ENCODE peak calls at places on chromosomes 12 and 14, in five cellular contexts. G, J, T, L and Y are unnamed samples.

GRCh38 chr12:95085612-95086011 is 12.2 kb upstream of the NR2C1 start:
- DNase-seq in G (no peak), J (no peak), T (no peak), L (no peak), Y (no peak)

GRCh38 chr14:24238527-24239037 is 3.8 kb downstream of the TINF2 start:
- DNase-seq in G (no peak), J (no peak), T (no peak), L (no peak), Y (no peak)

GRCh38 chr12:131380961-131381705 is 329.8 kb upstream of the SFSWAP start:
- DNase-seq in G (no peak), J (no peak), T (no peak), L (no peak), Y (no peak)

GRCh38 chr14:22538671-22539228 is 50.3 kb downstream of the DAD1 start:
- DNase-seq in G (no peak), J (no peak), T (no peak), L (no peak), Y (no peak)

GRCh38 chr14:71361335-71361734 is 454.1 kb downstream of the PCNX1 start:
- DNase-seq in G (no peak), J (peak; percentile 38), T (no peak), L (no peak), Y (no peak)

GRCh38 chr12:11927311-11927935 is 143.3 kb upstream of the BCL2L14 start:
- DNase-seq in G (no peak), J (no peak), T (no peak), L (no peak), Y (no peak)

GRCh38 chr12:119835068-119835467 is 42.1 kb downstream of the CIT start:
- DNase-seq in G (peak; percentile 18), J (no peak), T (no peak), L (no peak), Y (no peak)

GRCh38 chr14:92874961-92875360 is 48.0 kb upstream of the CHGA start:
- DNase-seq in G (no peak), J (no peak), T (no peak), L (no peak), Y (no peak)

GRCh38 chr12:120043421-120043820 is 54.4 kb downstream of the BICDL1 start:
- DNase-seq in G (no peak), J (no peak), T (no peak), L (no peak), Y (no peak)

GRCh38 chr12:104704224-104704623 is 247.5 kb downstream of the CHST11 start:
- DNase-seq in G (no peak), J (no peak), T (no peak), L (no peak), Y (no peak)

GRCh38 chr12:53046655-53047220 is 3.1 kb upstream of the TNS2 start:
- DNase-seq in G (peak; percentile 66), J (no peak), T (peak; percentile 84), L (peak; percentile 84), Y (no peak)

GRCh38 chr14:103518416-103519042 is 4.1 kb downstream of the CKB start:
- DNase-seq in G (peak; percentile 67), J (peak; percentile 69), T (peak; percentile 76), L (no peak), Y (no peak)

GRCh38 chr14:57402173-57402852 is 11.9 kb downstream of the NAA30 start:
- DNase-seq in G (no peak), J (no peak), T (no peak), L (no peak), Y (no peak)

GRCh38 chr14:74135386-74135785 is 50.6 kb downstream of the LIN52 start:
- DNase-seq in G (no peak), J (no peak), T (no peak), L (no peak), Y (no peak)

GRCh38 chr12:132462778-132463177 is 27.2 kb upstream of the FBRSL1 start:
- DNase-seq in G (no peak), J (no peak), T (no peak), L (no peak), Y (no peak)

GRCh38 chr12:50508420-50508819 is 3.6 kb downstream of the DIP2B start:
- DNase-seq in G (no peak), J (no peak), T (no peak), L (no peak), Y (no peak)

GRCh38 chr14:100528962-100529560 is 58.2 kb downstream of the BEGAIN start:
- DNase-seq in G (no peak), J (no peak), T (no peak), L (peak; percentile 29), Y (no peak)

GRCh38 chr12:124451637-124452243 is 115.7 kb downstream of the NCOR2 start:
- DNase-seq in G (no peak), J (no peak), T (no peak), L (no peak), Y (no peak)

GRCh38 chr12:89456565-89456964 is 68.0 kb downstream of the GALNT4 start:
- DNase-seq in G (no peak), J (no peak), T (no peak), L (no peak), Y (no peak)
- H3K4me3 ChIP-seq in G (no peak overlapping the region), J (no peak overlapping the region), T (no peak overlapping the region), L (no peak overlapping the region), Y (no peak overlapping the region)

DNA sequence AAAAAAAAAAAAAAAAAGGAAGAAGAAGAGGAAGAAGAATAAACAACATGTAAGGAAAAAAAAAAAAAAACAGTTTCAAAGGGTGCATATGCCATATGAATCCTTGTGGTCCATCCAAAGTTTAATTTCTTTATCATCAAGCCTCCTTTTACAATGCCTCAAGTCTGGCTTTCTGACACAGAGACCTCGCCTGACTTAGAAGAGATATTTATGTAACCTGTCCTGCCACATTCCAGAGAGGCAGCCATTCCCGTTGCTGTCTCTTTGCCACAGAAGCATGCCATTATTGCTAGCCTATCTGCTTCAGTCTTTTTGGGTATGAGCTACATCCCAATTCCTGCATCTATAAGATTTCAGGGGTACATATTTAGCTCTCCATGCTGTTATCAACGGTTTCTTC is 596.7 kb upstream of the ATP2B1 start:
- DNase-seq in G (no peak), J (no peak), T (no peak), L (no peak), Y (no peak)
- H3K27ac ChIP-seq in G (no peak overlapping the region), J (no peak overlapping the region), T (no peak overlapping the region), L (no peak overlapping the region), Y (no peak overlapping the region)

DNA sequence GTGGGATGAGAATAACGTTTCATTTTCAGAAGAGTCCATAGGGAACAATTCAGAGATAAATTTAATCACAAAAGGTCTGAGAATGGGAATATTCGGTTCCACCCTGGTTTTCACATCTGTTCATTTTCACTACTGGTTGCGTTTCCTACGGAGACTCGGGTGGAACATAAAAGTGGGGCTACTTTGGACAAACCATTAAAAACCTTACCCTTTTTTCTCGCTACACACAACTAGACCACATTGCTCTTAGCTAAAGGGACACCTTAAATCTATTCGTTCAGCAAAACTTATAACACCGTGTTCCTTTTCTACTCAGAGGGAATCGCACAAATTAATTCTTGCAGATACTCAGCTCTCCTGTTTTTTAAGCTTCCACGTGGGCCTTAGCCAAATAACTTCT is 1.0 kb upstream of the SUDS3 start:
- DNase-seq in G (no peak), J (no peak), T (no peak), L (no peak), Y (no peak)
- H3K4me3 ChIP-seq in G (no peak overlapping the region), J (peak overlapping the region; percentile 88), T (no peak overlapping the region), L (no peak overlapping the region), Y (peak overlapping the region; percentile 77)

DNA sequence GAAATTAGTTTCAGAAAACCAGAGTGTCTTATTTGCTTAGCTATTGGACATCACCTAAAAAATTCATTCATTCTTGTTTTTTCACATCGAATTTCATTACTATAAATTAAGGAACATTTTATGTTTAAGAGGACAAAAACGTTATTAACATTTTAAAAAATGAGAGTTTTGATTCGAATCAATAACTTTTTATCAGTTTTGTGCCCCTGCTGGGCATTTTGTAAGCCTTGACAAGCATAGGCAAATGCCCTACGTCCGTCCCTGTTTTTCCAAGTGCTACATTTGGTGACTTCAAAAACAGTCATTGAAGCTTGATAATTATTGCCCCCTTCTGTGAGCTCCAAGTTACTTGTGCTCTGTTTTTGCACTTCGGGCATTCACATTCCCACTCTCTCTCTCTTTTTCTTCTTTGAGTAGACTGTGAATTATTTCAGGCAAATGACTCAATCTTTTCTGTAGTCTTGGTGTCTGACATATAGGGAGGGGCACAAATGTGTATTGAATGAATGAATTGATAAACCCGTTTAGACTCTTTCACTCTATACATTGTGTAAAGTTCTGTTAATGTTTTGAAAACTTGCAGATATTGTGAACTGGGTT is 1.2 kb downstream of the APAF1 start:
- DNase-seq in G (peak; percentile 60), J (no peak), T (no peak), L (no peak), Y (no peak)
- H3K27ac ChIP-seq in G (peak overlapping the region; percentile 88), J (peak overlapping the region; percentile 93), T (no peak overlapping the region), L (peak overlapping the region; percentile 92), Y (no peak overlapping the region)

DNA sequence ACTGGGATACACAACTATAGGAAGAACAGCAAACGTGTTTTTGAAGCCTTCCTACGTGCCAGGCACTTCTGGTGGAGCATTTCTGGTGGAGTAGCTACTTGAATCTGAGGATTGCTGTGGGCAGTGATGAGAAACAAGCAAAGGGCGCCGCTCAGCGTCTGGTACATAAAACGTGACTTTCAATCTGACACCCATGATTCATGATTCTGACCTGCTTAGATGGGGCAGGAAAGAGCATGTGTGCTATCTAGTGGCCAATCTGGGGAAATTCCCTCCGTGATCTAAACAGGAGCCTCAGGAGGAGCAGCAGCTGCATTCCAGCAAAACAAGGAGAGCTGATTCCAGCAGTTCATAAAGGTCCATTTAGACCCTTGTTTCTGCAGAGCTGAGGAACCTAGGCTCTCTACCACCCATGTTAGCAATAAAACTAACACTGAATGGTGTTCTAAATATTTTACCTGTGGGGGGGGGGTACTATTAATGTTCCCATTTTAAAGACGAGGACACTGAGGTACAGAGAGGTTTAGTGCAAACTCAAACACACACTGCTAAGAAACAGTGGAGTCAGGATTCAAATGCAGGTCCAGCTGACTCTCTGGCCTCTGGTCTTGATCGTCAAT is 37.8 kb downstream of the PAH start:
- DNase-seq in G (peak; percentile 77), J (peak; percentile 10), T (peak; percentile 26), L (peak; percentile 40), Y (peak; percentile 72)
- H3K4me3 ChIP-seq in G (no peak overlapping the region), J (no peak overlapping the region), T (no peak overlapping the region), L (no peak overlapping the region), Y (peak overlapping the region; percentile 40)